ENCODE peak calls at places on chromosomes 4 and X, in four cellular contexts. Y is mesendoderm, M is H1, P is H9. G is an unnamed sample.

GRCh38 chr4:161279095-161279494 is 884.7 kb downstream of the FSTL5 start:
- DNase-seq in P (no peak), Y (no peak), M (no peak), G (no peak)

GRCh38 chrX:23548164-23548563 is 119.1 kb upstream of the PRDX4 start:
- DNase-seq in M (no peak), P (no peak), Y (no peak), G (no peak)

GRCh38 chrX:19513383-19513782 is 1.9 kb downstream of the MAP3K15 start:
- DNase-seq in M (no peak), Y (peak), P (no peak), G (peak)

GRCh38 chr4:60948008-60948407 is 252.1 kb upstream of the ADGRL3 start:
- DNase-seq in M (no peak), P (no peak), Y (no peak), G (peak)

GRCh38 chr4:18033111-18034085 is 11.8 kb upstream of the LCORL start:
- DNase-seq in P (no peak), Y (no peak), M (no peak), G (no peak)

GRCh38 chr4:111494471-111494870 is 650.8 kb upstream of the FAM241A start:
- DNase-seq in P (no peak), M (no peak), Y (no peak), G (peak)

GRCh38 chrX:139429913-139430312 is 100.6 kb upstream of the F9 start:
- DNase-seq in Y (peak), P (no peak), M (no peak), G (no peak)

GRCh38 chr4:2786152-2786671 is 6.7 kb upstream of the SH3BP2 start:
- DNase-seq in M (no peak), P (no peak), Y (no peak), G (no peak)

GRCh38 chr4:165784672-165785071 is 88.4 kb upstream of the TLL1 start:
- DNase-seq in M (no peak), P (no peak), Y (no peak), G (no peak)

GRCh38 chr4:43898836-43899235 is 549.8 kb downstream of the KCTD8 start:
- DNase-seq in M (no peak), P (no peak), Y (no peak), G (no peak)

GRCh38 chr4:168637872-168638756 is 141.3 kb downstream of the PALLD start:
- DNase-seq in P (no peak), Y (no peak), M (no peak), G (peak)

GRCh38 chrX:31715675-31716074 is 643.8 kb upstream of the FTHL17 start:
- DNase-seq in Y (no peak), M (no peak), P (no peak), G (no peak)

GRCh38 chrX:107429090-107429489 is 20.4 kb upstream of the FRMPD3 start:
- DNase-seq in P (peak), M (peak), Y (peak), G (peak)

GRCh38 chr4:187363453-187363852 is 632.1 kb upstream of the ZFP42 start:
- DNase-seq in Y (no peak), M (no peak), P (no peak), G (no peak)

GRCh38 chr4:119489305-119489704 is 139.3 kb downstream of the PDE5A start:
- DNase-seq in Y (no peak), P (no peak), M (no peak), G (peak)

GRCh38 chrX:13888284-13888683 is 71.4 kb upstream of the GPM6B start:
- DNase-seq in M (no peak), P (no peak), Y (no peak), G (no peak)

GRCh38 chr4:114400531-114400930 is 198.1 kb upstream of the UGT8 start:
- DNase-seq in M (no peak), Y (no peak), P (no peak), G (no peak)

GRCh38 chrX:41066391-41066790 is 18.9 kb upstream of the USP9X start:
- DNase-seq in P (no peak), Y (no peak), M (no peak), G (no peak)
- H3K56ac ChIP-seq in P (no peak), Y (no peak), M (no peak), G (no peak)

GRCh38 chr4:59062970-59063369 is 1952.8 kb upstream of the IGFBP7 start:
- DNase-seq in Y (no peak), M (no peak), P (no peak), G (no peak)
- H3K56ac ChIP-seq in Y (no peak), M (no peak), P (no peak), G (no peak)

GRCh38 chrX:112874614-112875013 is 34.0 kb upstream of the AMOT start:
- DNase-seq in P (no peak), Y (no peak), M (no peak), G (no peak)
- H3K56ac ChIP-seq in P (no peak), Y (no peak), M (no peak), G (no peak)

GRCh38 chr4:97116511-97116910 is 1026.8 kb downstream of the STPG2 start:
- DNase-seq in Y (no peak), P (no peak), M (no peak), G (no peak)
- H3K56ac ChIP-seq in Y (no peak), P (no peak), M (no peak), G (no peak)

GRCh38 chrX:39161856-39162255 is 360.6 kb downstream of the MID1IP1 start:
- DNase-seq in Y (no peak), P (no peak), M (no peak), G (no peak)
- H3K56ac ChIP-seq in Y (peak), P (no peak), M (no peak), G (no peak)

GRCh38 chrX:39688219-39688575 is 409.6 kb downstream of the BCOR start:
- DNase-seq in M (no peak), P (no peak), Y (no peak), G (no peak)
- H3K56ac ChIP-seq in M (peak), P (no peak), Y (peak), G (no peak)

DNA sequence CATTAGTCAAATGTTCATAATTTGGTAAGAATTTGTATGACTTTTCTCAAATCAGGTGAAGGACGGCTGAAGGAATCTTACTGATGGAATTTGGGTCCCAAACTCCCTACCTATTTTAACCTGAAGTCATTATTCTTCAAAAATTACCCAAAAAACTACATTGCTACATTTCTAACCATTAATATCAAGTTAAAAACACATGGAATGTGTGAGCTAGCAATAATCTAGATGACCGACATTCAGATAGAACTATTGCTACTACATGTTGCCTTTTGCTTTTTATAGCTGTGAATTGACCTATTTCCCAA is 25.3 kb upstream of the WWC2 start:
- DNase-seq in M (no peak), P (no peak), Y (no peak), G (no peak)
- H3K56ac ChIP-seq in M (no peak), P (no peak), Y (no peak), G (no peak)

G was measured in IMR-90.